ENCODE peak calls at places on chromosomes 16 and 17, in four cellular contexts. One of them, this sample, is unnamed.

GRCh38 chr17:74223901-74224300 is 10.5 kb downstream of the TTYH2 start:
- DNase-seq in heart right ventricle: no peak
- DNase-seq in astrocyte of the cerebellum: no peak
- DNase-seq in GM23338: no peak
- DNase-seq in this sample: no peak

GRCh38 chr17:77141846-77142449 is 1.2 kb downstream of the SEC14L1 start:
- DNase-seq in heart right ventricle: no peak
- DNase-seq in astrocyte of the cerebellum: no peak
- DNase-seq in GM23338: no peak
- DNase-seq in this sample: no peak

GRCh38 chr17:36608794-36609497 is 7.6 kb downstream of the MRM1 start:
- DNase-seq in heart right ventricle: no peak
- DNase-seq in astrocyte of the cerebellum: peak
- DNase-seq in GM23338: peak
- DNase-seq in this sample: no peak

GRCh38 chr16:82776466-82777146 is 149.8 kb downstream of the CDH13 start:
- DNase-seq in heart right ventricle: no peak
- DNase-seq in astrocyte of the cerebellum: no peak
- DNase-seq in GM23338: no peak
- DNase-seq in this sample: no peak

GRCh38 chr17:13393841-13394710 is 207.7 kb downstream of the HS3ST3A1 start:
- DNase-seq in heart right ventricle: no peak
- DNase-seq in astrocyte of the cerebellum: no peak
- DNase-seq in GM23338: no peak
- DNase-seq in this sample: peak

GRCh38 chr16:52805559-52806168 is 247.0 kb downstream of the CHD9NB start:
- DNase-seq in heart right ventricle: no peak
- DNase-seq in astrocyte of the cerebellum: no peak
- DNase-seq in GM23338: no peak
- DNase-seq in this sample: no peak

GRCh38 chr17:8288336-8289102 is at the start of gene RANGRF:
- DNase-seq in heart right ventricle: peak
- DNase-seq in astrocyte of the cerebellum: peak
- DNase-seq in GM23338: peak
- DNase-seq in this sample: no peak

GRCh38 chr16:13643412-13643811 is 276.5 kb upstream of the ERCC4 start:
- DNase-seq in heart right ventricle: no peak
- DNase-seq in astrocyte of the cerebellum: no peak
- DNase-seq in GM23338: no peak
- DNase-seq in this sample: no peak

GRCh38 chr16:65876200-65876498 is 490.3 kb upstream of the CDH5 start:
- DNase-seq in heart right ventricle: no peak
- DNase-seq in astrocyte of the cerebellum: no peak
- DNase-seq in GM23338: no peak
- DNase-seq in this sample: no peak

GRCh38 chr16:3249020-3249419 is 7.4 kb downstream of the MEFV start:
- DNase-seq in heart right ventricle: no peak
- DNase-seq in astrocyte of the cerebellum: no peak
- DNase-seq in GM23338: no peak
- DNase-seq in this sample: no peak

GRCh38 chr17:58593121-58593520 is 78.7 kb upstream of the MTMR4 start:
- DNase-seq in heart right ventricle: no peak
- DNase-seq in astrocyte of the cerebellum: no peak
- DNase-seq in GM23338: no peak
- DNase-seq in this sample: no peak

GRCh38 chr17:1934901-1935300 is 90.2 kb downstream of the RTN4RL1 start:
- DNase-seq in heart right ventricle: no peak
- DNase-seq in astrocyte of the cerebellum: no peak
- DNase-seq in GM23338: no peak
- DNase-seq in this sample: no peak

DNA sequence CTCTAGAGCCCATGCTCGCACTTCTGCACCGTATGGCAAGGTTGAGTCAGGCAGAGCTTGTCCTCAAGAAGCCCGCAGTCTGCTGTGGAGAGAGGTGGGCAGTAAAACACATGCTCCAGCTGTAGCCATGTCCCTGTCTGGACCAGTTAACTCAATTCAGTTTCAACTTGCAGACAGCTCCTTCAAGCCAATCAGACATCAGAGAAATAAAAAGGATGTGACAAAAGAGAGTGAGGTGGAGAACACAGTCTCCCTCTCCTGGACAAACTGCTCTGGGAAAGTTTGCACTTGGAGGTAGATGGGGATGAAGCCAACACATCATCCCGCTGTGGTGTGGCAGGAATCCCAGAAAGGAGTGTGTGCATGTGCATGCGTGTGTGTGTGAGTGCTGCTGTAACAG is 358.5 kb upstream of the ASIC2 start:
- DNase-seq in heart right ventricle: no peak
- DNase-seq in astrocyte of the cerebellum: no peak
- DNase-seq in GM23338: peak
- DNase-seq in this sample: no peak
- TF ChIP-seq CTCF in heart right ventricle: no peak
- TF ChIP-seq CTCF in astrocyte of the cerebellum: no peak
- TF ChIP-seq CTCF in GM23338: peak
- TF ChIP-seq CTCF in this sample: no peak

DNA sequence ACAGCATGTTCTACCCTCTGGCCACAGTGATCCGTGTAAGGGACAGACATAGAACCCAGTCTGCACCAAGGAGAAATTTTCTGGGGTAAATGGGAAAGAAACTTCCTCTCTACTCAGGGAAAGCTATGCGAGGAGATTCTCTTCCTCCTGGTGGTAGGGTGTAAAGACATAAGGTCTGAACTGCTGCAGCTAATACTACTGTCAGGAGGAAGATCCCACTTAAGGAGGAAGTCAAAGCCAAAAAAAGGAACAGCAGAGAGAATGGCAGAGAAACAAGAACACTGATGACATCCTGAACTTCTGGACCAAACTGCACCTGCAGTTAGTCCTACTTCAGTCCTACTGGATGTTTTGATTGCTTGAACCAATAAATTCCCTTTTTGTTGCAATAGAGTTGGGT is 7.1 kb upstream of the TM4SF5 start:
- DNase-seq in heart right ventricle: no peak
- DNase-seq in astrocyte of the cerebellum: no peak
- DNase-seq in GM23338: no peak
- DNase-seq in this sample: no peak
- TF ChIP-seq CTCF in heart right ventricle: no peak
- TF ChIP-seq CTCF in astrocyte of the cerebellum: no peak
- TF ChIP-seq CTCF in GM23338: no peak
- TF ChIP-seq CTCF in this sample: no peak

GRCh38 chr16:57948027-57948426 is 22.9 kb downstream of the CNGB1 start:
- DNase-seq in heart right ventricle: no peak
- DNase-seq in astrocyte of the cerebellum: no peak
- DNase-seq in GM23338: no peak
- DNase-seq in this sample: no peak

GRCh38 chr16:57949013-57949412 is 21.9 kb downstream of the CNGB1 start:
- DNase-seq in heart right ventricle: no peak
- DNase-seq in astrocyte of the cerebellum: no peak
- DNase-seq in GM23338: peak
- DNase-seq in this sample: no peak

GRCh38 chr16:57946181-57946801 is 24.6 kb downstream of the CNGB1 start:
- DNase-seq in heart right ventricle: no peak
- DNase-seq in astrocyte of the cerebellum: no peak
- DNase-seq in GM23338: no peak
- DNase-seq in this sample: no peak

GRCh38 chr16:57944961-57945739 is 25.8 kb downstream of the CNGB1 start:
- DNase-seq in heart right ventricle: no peak
- DNase-seq in astrocyte of the cerebellum: no peak
- DNase-seq in GM23338: no peak
- DNase-seq in this sample: no peak

GRCh38 chr16:57945740-57946138 is 25.2 kb downstream of the CNGB1 start:
- DNase-seq in heart right ventricle: no peak
- DNase-seq in astrocyte of the cerebellum: no peak
- DNase-seq in GM23338: peak
- DNase-seq in this sample: no peak
- TF ChIP-seq CTCF in heart right ventricle: no peak
- TF ChIP-seq CTCF in astrocyte of the cerebellum: peak
- TF ChIP-seq CTCF in GM23338: peak
- TF ChIP-seq CTCF in this sample: no peak

GRCh38 chr17:40800381-40800780 is 622 bp upstream of the KRT28 start:
- DNase-seq in heart right ventricle: no peak
- DNase-seq in astrocyte of the cerebellum: no peak
- DNase-seq in GM23338: no peak
- DNase-seq in this sample: no peak
- TF ChIP-seq CTCF in heart right ventricle: no peak
- TF ChIP-seq CTCF in astrocyte of the cerebellum: no peak
- TF ChIP-seq CTCF in GM23338: no peak
- TF ChIP-seq CTCF in this sample: no peak

DNA sequence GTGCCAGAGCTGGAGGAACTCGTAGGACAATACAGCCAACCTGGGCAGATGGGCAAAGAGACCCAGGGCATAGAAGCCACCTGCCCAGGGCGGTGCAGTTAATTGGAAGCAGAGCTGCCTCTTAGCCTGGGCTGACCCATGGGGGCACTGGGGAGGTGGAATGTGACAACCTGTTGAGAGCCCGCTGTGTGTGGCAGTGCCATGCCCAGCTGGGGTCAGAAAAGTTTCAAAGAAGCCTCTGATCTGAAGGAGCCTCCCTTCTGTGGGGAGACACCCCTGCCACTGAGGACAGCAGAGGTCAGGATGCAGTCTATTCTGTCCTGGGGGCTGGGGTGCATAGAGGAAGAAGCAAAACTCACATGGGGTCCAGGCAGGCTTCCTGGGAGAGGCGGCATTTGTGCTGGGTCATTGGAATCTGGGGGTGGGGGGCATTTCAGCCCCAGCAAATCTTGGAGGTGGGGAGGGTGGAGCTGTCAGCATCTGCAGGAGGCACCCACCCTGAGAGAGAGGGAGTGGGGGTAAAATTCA is 176.1 kb upstream of the CIBAR2 start:
- DNase-seq in heart right ventricle: no peak
- DNase-seq in astrocyte of the cerebellum: no peak
- DNase-seq in GM23338: no peak
- DNase-seq in this sample: no peak
- TF ChIP-seq CTCF in heart right ventricle: no peak
- TF ChIP-seq CTCF in astrocyte of the cerebellum: no peak
- TF ChIP-seq CTCF in GM23338: no peak
- TF ChIP-seq CTCF in this sample: no peak

GRCh38 chr16:78249056-78249455 is 149.6 kb downstream of the WWOX start:
- DNase-seq in heart right ventricle: peak
- DNase-seq in astrocyte of the cerebellum: no peak
- DNase-seq in GM23338: peak
- DNase-seq in this sample: no peak
- TF ChIP-seq CTCF in heart right ventricle: no peak
- TF ChIP-seq CTCF in astrocyte of the cerebellum: no peak
- TF ChIP-seq CTCF in GM23338: no peak
- TF ChIP-seq CTCF in this sample: no peak

GRCh38 chr16:88337538-88337937 is 45.2 kb upstream of the ZNF469 start:
- DNase-seq in heart right ventricle: no peak
- DNase-seq in astrocyte of the cerebellum: no peak
- DNase-seq in GM23338: no peak
- DNase-seq in this sample: no peak

GRCh38 chr16:88339926-88340754 is 42.6 kb upstream of the ZNF469 start:
- DNase-seq in heart right ventricle: no peak
- DNase-seq in astrocyte of the cerebellum: no peak
- DNase-seq in GM23338: no peak
- DNase-seq in this sample: no peak

GRCh38 chr16:88338896-88339295 is 43.9 kb upstream of the ZNF469 start:
- DNase-seq in heart right ventricle: no peak
- DNase-seq in astrocyte of the cerebellum: no peak
- DNase-seq in GM23338: no peak
- DNase-seq in this sample: no peak

GRCh38 chr16:88337021-88337420 is 45.7 kb upstream of the ZNF469 start:
- DNase-seq in heart right ventricle: no peak
- DNase-seq in astrocyte of the cerebellum: no peak
- DNase-seq in GM23338: no peak
- DNase-seq in this sample: no peak

DNA sequence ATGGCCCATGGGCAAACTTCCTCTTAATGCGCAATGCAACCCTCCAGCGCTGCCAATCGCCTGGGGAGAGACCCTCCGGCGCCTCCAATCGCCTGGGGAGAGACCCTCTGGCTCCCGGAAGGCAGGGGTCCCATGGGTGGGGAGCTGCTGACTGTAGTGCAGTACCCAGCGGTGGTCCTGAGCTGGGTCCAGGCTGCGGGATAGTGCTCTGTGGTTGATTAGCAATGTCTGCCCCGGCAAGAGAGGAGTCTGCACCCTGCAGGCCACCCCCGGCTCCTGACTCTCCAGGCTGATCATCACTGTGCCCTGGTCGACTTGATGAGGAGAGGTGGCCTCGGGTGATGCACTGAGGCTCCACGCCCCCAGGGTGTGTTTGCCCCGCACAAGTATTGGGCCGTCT is 44.6 kb upstream of the ZNF469 start:
- DNase-seq in heart right ventricle: no peak
- DNase-seq in astrocyte of the cerebellum: no peak
- DNase-seq in GM23338: peak
- DNase-seq in this sample: no peak
- TF ChIP-seq CTCF in heart right ventricle: no peak
- TF ChIP-seq CTCF in astrocyte of the cerebellum: peak
- TF ChIP-seq CTCF in GM23338: peak
- TF ChIP-seq CTCF in this sample: no peak

GRCh38 chr16:64470916-64471315 is 650.9 kb downstream of the CDH11 start:
- DNase-seq in heart right ventricle: no peak
- DNase-seq in astrocyte of the cerebellum: no peak
- DNase-seq in GM23338: no peak
- DNase-seq in this sample: no peak
- TF ChIP-seq CTCF in heart right ventricle: no peak
- TF ChIP-seq CTCF in astrocyte of the cerebellum: no peak
- TF ChIP-seq CTCF in GM23338: no peak
- TF ChIP-seq CTCF in this sample: no peak

DNA sequence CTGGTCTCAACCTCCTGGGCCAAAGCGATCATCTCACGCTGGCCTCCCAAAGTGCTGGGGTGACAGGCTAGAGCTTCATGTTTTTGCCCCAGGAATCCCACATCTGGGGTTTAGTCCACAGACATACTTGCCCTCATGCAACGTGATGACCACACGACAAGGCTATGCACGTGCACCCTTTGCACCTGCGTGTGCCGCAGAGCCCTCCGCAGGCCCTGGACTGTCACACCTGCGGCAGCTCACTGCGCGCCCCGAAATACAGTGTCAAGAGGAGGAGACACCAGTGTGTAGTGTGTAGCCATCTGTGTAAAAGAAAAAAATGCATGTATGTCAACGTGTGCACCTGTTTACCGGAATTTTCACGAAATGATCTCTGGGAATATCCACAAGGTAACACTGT is 3.5 kb upstream of the MYADML2 start:
- DNase-seq in heart right ventricle: no peak
- DNase-seq in astrocyte of the cerebellum: no peak
- DNase-seq in GM23338: no peak
- DNase-seq in this sample: no peak
- TF ChIP-seq CTCF in heart right ventricle: no peak
- TF ChIP-seq CTCF in astrocyte of the cerebellum: no peak
- TF ChIP-seq CTCF in GM23338: no peak
- TF ChIP-seq CTCF in this sample: no peak